ENCODE peak calls at places on chromosomes 3 and 15, in six cellular contexts. L is ovary, N is uterus, Q is IMR-90, M is fibroblast of pulmonary artery, J is HFF-Myc. C is an unnamed sample.
A peak's percentile ranks its signal among the peaks of the same experiment; 100 is the strongest.

GRCh38 chr3:55476515-55476914 is 10.6 kb downstream of the WNT5A start:
- DNase-seq in L (no peak), N (no peak), Q (peak; percentile 94), M (peak; percentile 87), J (no peak), C (peak; percentile 75)

GRCh38 chr3:78154521-78155186 is 1114.8 kb downstream of the ROBO2 start:
- DNase-seq in L (no peak), N (no peak), Q (no peak), M (peak; percentile 23), J (no peak), C (no peak)

GRCh38 chr3:13346481-13347389 is 73.4 kb downstream of the NUP210 start:
- DNase-seq in L (no peak), N (no peak), Q (no peak), M (no peak), J (no peak), C (no peak)

GRCh38 chr3:68793750-68794149 is 138.6 kb downstream of the TAFA4 start:
- DNase-seq in L (no peak), N (no peak), Q (no peak), M (no peak), J (no peak), C (no peak)

GRCh38 chr15:80562846-80563245 is 132.3 kb upstream of the ABHD17C start:
- DNase-seq in L (no peak), N (no peak), Q (no peak), M (no peak), J (no peak), C (no peak)

GRCh38 chr3:192745150-192745549 is 17.8 kb upstream of the FGF12 start:
- DNase-seq in L (no peak), N (no peak), Q (no peak), M (no peak), J (no peak), C (no peak)

GRCh38 chr3:151265866-151266265 is 12.5 kb downstream of the P2RY14 start:
- DNase-seq in L (no peak), N (no peak), Q (no peak), M (no peak), J (no peak), C (no peak)

GRCh38 chr3:147384210-147385058 is 21.9 kb downstream of the ZIC4 start:
- DNase-seq in L (no peak), N (no peak), Q (no peak), M (no peak), J (no peak), C (no peak)

GRCh38 chr3:108391917-108392585 is 95.7 kb downstream of the HHLA2 start:
- DNase-seq in L (no peak), N (no peak), Q (peak; percentile 40), M (peak; percentile 54), J (no peak), C (peak; percentile 42)

GRCh38 chr3:40660554-40660953 is 135.8 kb downstream of the ZNF621 start:
- DNase-seq in L (no peak), N (no peak), Q (no peak), M (no peak), J (no peak), C (no peak)

GRCh38 chr3:24495334-24495994 is 814 bp upstream of the THRB start:
- DNase-seq in L (no peak), N (peak; percentile 42), Q (no peak), M (no peak), J (no peak), C (no peak)

GRCh38 chr3:74067296-74067695 is 442.6 kb upstream of the PDZRN3 start:
- DNase-seq in L (no peak), N (no peak), Q (peak; percentile 32), M (peak; percentile 11), J (no peak), C (peak; percentile 52)

GRCh38 chr3:50205719-50206276 is 727 bp downstream of the SLC38A3 start:
- DNase-seq in L (no peak), N (no peak), Q (no peak), M (no peak), J (no peak), C (no peak)

GRCh38 chr15:64643685-64644084 is 131.7 kb downstream of the RBPMS2 start:
- DNase-seq in L (no peak), N (no peak), Q (no peak), M (no peak), J (no peak), C (no peak)

GRCh38 chr3:125357837-125358236 is 17.3 kb downstream of the ZNF148 start:
- DNase-seq in L (no peak), N (no peak), Q (no peak), M (no peak), J (no peak), C (no peak)

GRCh38 chr3:187777331-187778046 is 32.2 kb upstream of the BCL6 start:
- DNase-seq in L (no peak), N (no peak), Q (peak; percentile 27), M (peak; percentile 7), J (peak; percentile 12), C (peak; percentile 18)

GRCh38 chr3:17941766-17942165 is 199.3 kb upstream of the TBC1D5 start:
- DNase-seq in L (no peak), N (no peak), Q (no peak), M (no peak), J (no peak), C (peak; percentile 12)

GRCh38 chr3:4511491-4512251 is 18.5 kb downstream of the ITPR1 start:
- DNase-seq in L (no peak), N (no peak), Q (no peak), M (no peak), J (no peak), C (no peak)

GRCh38 chr3:175005881-175006280 is 146.7 kb downstream of the NAALADL2 start:
- DNase-seq in L (no peak), N (no peak), Q (no peak), M (no peak), J (peak; percentile 72), C (peak; percentile 87)

GRCh38 chr15:77526582-77527163 is 106.0 kb downstream of the HMG20A start:
- DNase-seq in L (no peak), N (no peak), Q (no peak), M (no peak), J (no peak), C (no peak)

GRCh38 chr15:42157981-42158765 is 1.7 kb upstream of the PLA2G4F start:
- DNase-seq in L (no peak), N (peak; percentile 29), Q (peak; percentile 80), M (peak; percentile 60), J (no peak), C (peak; percentile 68)

GRCh38 chr3:10294030-10294591 is 1.4 kb upstream of the GHRL start:
- DNase-seq in L (no peak), N (no peak), Q (no peak), M (no peak), J (no peak), C (no peak)

GRCh38 chr3:124887996-124888298 is 782 bp upstream of the ITGB5 start:
- DNase-seq in L (no peak), N (no peak), Q (no peak), M (no peak), J (no peak), C (no peak)

GRCh38 chr15:36275656-36276055 is 303.8 kb upstream of the CDIN1 start:
- DNase-seq in L (no peak), N (no peak), Q (no peak), M (no peak), J (no peak), C (no peak)

GRCh38 chr3:114506622-114507300 is 212.9 kb downstream of the TIGIT start:
- DNase-seq in L (no peak), N (no peak), Q (peak; percentile 73), M (peak; percentile 14), J (no peak), C (peak; percentile 78)

DNA sequence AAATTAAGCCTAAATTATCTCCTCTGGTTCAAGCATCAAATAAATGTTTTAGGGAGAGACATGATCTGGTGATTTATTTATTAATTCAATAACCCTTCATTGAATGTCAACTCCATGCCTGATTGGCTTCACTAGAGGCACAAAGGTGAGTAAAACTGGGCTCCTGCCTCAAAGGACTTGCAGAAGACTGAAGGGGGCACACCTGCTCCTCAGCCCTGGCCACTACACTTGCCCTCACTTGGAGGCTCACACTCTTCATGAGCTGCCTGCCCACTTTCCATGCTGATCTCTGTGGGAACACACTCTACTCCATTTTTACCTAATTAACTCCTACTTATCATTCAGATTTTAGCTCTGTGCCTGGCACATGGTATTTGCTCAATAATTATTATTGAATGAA is 84.4 kb upstream of the KCNMB2 start:
- DNase-seq in L (no peak), N (no peak), Q (no peak), M (no peak), J (no peak), C (no peak)
- TF ChIP-seq CTCF in L (no peak), N (no peak), Q (no peak), M (no peak), J (no peak), C (no peak)

DNA sequence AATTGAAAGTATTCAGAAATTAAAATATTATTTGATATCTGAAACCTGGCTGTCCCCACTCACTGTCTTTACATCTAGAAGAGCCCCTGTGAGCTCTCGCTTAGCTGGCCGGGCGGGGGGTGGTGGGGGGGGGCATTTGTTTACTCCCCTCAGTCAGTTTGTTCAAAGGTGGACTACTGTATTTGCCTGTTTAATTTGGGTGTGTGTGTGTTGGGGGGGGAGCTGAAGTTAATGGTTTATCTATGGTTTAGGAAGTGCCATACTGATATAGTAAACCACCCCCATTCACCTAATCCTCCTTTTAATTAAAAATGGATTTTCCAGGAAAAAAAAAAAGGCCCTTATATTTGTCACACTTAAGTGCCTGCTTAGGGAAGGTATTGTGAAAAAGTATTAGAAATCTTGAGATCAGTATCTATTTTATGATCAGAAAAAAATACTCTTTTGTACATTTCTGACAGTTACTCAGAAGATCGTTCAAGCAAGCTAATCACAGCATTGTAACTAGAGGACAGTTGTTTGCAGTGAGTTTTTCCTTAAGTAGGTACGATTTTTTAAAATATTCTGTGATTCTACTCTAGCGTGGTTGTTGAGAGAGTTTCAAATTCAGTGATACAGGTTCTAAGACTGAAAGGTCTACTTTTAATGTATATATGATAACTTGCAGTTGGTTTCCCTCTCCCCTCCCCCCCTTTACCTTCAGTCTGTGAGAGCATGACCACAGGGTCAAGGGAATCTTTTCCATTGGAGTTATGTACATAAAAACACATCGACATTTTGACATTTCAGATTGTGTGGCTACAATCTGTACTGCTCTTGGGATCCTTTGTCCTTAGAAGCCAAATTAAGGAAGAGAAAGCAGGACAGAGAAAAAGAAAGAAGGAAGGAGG is 8.5 kb downstream of the NR2F2 start:
- DNase-seq in L (no peak), N (no peak), Q (no peak), M (peak; percentile 45), J (no peak), C (no peak)
- H3K4me3 ChIP-seq in L (peak overlapping the region; percentile 46), N (peak overlapping the region; percentile 90), Q (peak overlapping the region; percentile 84), M (peak overlapping the region; percentile 68), J (peak overlapping the region; percentile 95), C (peak overlapping the region; percentile 93)

GRCh38 chr15:31871887-31872281 is 158.4 kb upstream of the CHRNA7 start:
- DNase-seq in L (no peak), N (no peak), Q (no peak), M (no peak), J (no peak), C (no peak)
- TF ChIP-seq CTCF in L (no peak), N (no peak), Q (no peak), M (no peak), J (no peak), C (no peak)

DNA sequence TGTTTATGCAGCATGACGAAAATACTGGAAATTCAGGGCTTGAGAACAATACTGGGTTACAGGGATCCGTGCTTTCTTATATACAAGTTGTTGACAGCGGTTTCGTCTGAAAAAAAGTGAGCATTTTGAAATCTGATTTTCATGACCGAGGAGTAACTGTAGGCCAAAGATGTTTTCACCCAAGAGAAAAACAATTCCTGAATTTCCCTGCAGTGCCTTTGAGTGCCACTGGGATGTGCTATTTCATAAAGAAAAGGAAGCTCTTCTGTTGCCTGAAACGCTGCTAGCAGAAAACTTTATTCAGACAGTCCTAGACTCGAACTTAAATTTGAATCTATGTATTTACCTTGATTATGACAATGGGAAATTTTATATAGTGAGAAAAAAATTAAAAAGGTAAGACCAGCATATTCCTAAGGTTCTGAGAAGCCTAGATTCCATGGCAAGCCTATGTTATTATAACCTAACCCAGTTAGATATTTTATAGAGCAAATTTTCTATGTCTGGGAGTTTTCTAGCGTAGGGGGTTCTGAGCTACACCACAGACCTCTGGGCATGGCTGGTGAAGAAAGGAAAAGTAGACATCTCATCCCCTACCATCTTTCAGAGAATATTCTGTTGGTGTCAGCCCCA is 30.2 kb downstream of the KCNAB1 start:
- DNase-seq in L (peak; percentile 29), N (peak; percentile 73), Q (peak; percentile 64), M (peak; percentile 86), J (peak; percentile 49), C (peak; percentile 76)
- H3K4me3 ChIP-seq in L (no peak overlapping the region), N (no peak overlapping the region), Q (no peak overlapping the region), M (no peak overlapping the region), J (no peak overlapping the region), C (no peak overlapping the region)